ENCODE peak calls at places on chromosomes 16 and 17, in seven cellular contexts. Q is lower leg skin, C is left ventricle myocardium inferior, Z is GM12865, L is GM23338, H is ovary, D is fibroblast of lung. X is an unnamed sample.

GRCh38 chr16:77662241-77662640 is 60.1 kb upstream of the NUDT7 start:
- DNase-seq in H (no peak), D (no peak), C (no peak), Z (no peak), Q (no peak), L (no peak), X (no peak)

GRCh38 chr16:68287276-68288251 is 23.2 kb downstream of the SLC7A6OS start:
- DNase-seq in D (peak), Z (no peak), H (no peak), L (no peak), C (peak), Q (peak), X (peak)

GRCh38 chr17:44830359-44831269 is 527 bp upstream of the GJC1 start:
- DNase-seq in H (no peak), Z (no peak), D (peak), C (no peak), Q (no peak), L (peak), X (peak)

GRCh38 chr17:79073016-79073705 is 1.5 kb upstream of the ENGASE start:
- DNase-seq in C (no peak), Z (no peak), H (no peak), L (no peak), D (no peak), Q (no peak), X (no peak)

GRCh38 chr17:21283482-21284318 is 811 bp upstream of the MAP2K3 start:
- DNase-seq in H (peak), C (no peak), Q (peak), L (peak), Z (no peak), D (peak), X (peak)

GRCh38 chr17:11272191-11272590 is 31.2 kb downstream of the SHISA6 start:
- DNase-seq in C (no peak), Z (no peak), H (no peak), Q (no peak), D (no peak), L (no peak), X (no peak)

GRCh38 chr17:65564793-65565192 is 3.3 kb upstream of the AXIN2 start:
- DNase-seq in Q (no peak), Z (no peak), D (peak), C (no peak), H (peak), L (no peak), X (peak)

GRCh38 chr17:81656835-81657234 is 493 bp upstream of the PDE6G start:
- DNase-seq in L (no peak), C (no peak), D (no peak), Z (no peak), Q (no peak), H (no peak), X (no peak)

GRCh38 chr16:67456383-67457140 is 24.4 kb downstream of the ATP6V0D1 start:
- DNase-seq in Q (no peak), H (peak), D (peak), L (peak), C (peak), Z (no peak), X (peak)

GRCh38 chr16:66359811-66360608 is 6.5 kb upstream of the CDH5 start:
- DNase-seq in L (no peak), C (peak), Z (no peak), H (no peak), D (no peak), Q (no peak), X (no peak)

GRCh38 chr16:680967-681745 is 946 bp downstream of the STUB1 start:
- DNase-seq in C (no peak), L (peak), Q (no peak), D (peak), H (peak), Z (peak), X (peak)

GRCh38 chr17:61647044-61647443 is 56.0 kb upstream of the NACA2 start:
- DNase-seq in D (peak), Z (no peak), H (no peak), C (no peak), L (no peak), Q (no peak), X (peak)

GRCh38 chr16:72109966-72110530 is 16.4 kb downstream of the DHX38 start:
- DNase-seq in Q (no peak), D (no peak), L (no peak), C (no peak), Z (no peak), H (no peak), X (no peak)

GRCh38 chr17:50328926-50329325 is 17.0 kb upstream of the XYLT2 start:
- DNase-seq in Z (no peak), H (no peak), C (no peak), Q (no peak), D (no peak), L (no peak), X (no peak)

GRCh38 chr16:28210264-28210663 is 1.5 kb downstream of the XPO6 start:
- DNase-seq in C (no peak), L (no peak), Z (no peak), H (no peak), D (no peak), Q (no peak), X (no peak)

GRCh38 chr17:28675980-28676379 is 14.0 kb downstream of the SUPT6H start:
- DNase-seq in C (no peak), Z (peak), H (no peak), L (peak), D (no peak), Q (no peak), X (no peak)

GRCh38 chr16:19578378-19578851 is 22.9 kb downstream of the VPS35L start:
- DNase-seq in L (no peak), D (no peak), Q (no peak), Z (no peak), C (no peak), H (no peak), X (no peak)

GRCh38 chr17:80485846-80486245 is 9.4 kb upstream of the NPTX1 start:
- DNase-seq in L (no peak), D (no peak), H (no peak), Z (peak), C (no peak), Q (no peak), X (no peak)

GRCh38 chr16:88770459-88771293 is 14.3 kb downstream of the PIEZO1 start:
- DNase-seq in C (peak), Q (no peak), H (no peak), Z (no peak), D (peak), L (peak), X (peak)

GRCh38 chr16:88769617-88770458 is 15.2 kb downstream of the PIEZO1 start:
- DNase-seq in H (no peak), Z (peak), D (no peak), L (peak), Q (no peak), C (no peak), X (peak)

GRCh38 chr16:88772871-88773811 is 11.9 kb downstream of the PIEZO1 start:
- DNase-seq in Z (no peak), D (peak), L (no peak), Q (peak), C (peak), H (peak), X (peak)

GRCh38 chr16:88773812-88774291 is 11.2 kb downstream of the PIEZO1 start:
- DNase-seq in C (peak), D (peak), Q (no peak), Z (no peak), L (peak), H (no peak), X (peak)

GRCh38 chr16:88771294-88771772 is 13.7 kb downstream of the PIEZO1 start:
- DNase-seq in H (no peak), C (no peak), Q (no peak), Z (no peak), D (no peak), L (no peak), X (no peak)
- H3K4me3 ChIP-seq in H (no peak), C (peak), Q (no peak), Z (no peak), D (no peak), L (no peak), X (no peak)

DNA sequence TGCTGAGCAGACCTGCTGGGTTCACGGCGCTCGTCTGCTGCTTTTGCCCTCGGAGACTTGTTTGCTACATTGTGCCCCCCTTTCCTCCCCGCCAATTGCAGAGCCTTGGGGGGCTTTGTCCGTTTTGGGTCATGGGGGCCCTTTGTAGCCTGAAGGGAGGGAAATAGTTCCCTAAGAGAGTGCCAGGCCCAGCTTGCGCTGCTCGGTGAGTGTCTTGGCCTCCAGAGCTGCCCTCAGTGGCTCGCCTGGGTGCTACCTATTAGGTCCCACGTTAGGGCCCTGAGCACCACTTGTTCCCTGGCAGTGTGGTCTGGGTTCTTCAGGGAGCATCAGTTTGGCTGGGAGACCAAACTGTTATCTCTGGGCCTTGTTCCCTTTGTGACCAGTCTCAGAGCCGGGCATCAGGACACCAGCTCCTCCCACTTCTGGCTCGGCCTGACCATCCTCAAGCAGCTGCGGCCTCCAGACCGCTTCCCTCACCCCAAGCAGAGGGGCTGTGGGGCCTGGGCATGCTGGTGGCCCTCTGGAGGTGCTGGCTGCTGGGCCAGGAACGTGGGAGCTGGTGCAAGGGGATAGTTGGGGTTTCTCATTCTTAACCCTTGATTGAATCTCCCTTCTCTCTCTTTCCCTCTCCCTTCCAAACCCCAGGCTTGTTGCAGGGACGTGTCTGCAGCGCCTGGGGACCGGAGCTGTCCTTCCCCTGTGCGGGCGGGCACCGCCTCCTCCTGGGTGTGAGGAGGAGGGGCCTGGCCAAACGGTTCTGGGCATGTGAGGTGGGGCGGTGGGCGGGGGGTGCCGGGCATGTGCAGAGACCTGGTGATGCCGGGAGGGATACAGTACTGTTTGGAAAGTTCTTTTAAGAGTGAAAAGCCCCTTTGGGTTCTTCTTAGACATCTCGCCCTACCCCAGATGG is 16.0 kb upstream of the ITGB4 start:
- DNase-seq in Z (no peak), H (no peak), C (no peak), Q (no peak), D (no peak), L (no peak), X (no peak)
- TF ChIP-seq CTCF in Z (no peak), H (no peak), C (no peak), Q (no peak), D (no peak), L (no peak), X (no peak)

GRCh38 chr17:75827291-75828050 is 16.7 kb downstream of the UNC13D start:
- DNase-seq in Q (no peak), H (peak), L (peak), C (peak), D (peak), Z (peak), X (peak)

GRCh38 chr17:75826561-75827290 is 17.5 kb downstream of the UNC13D start:
- DNase-seq in C (no peak), H (no peak), Q (no peak), D (no peak), Z (no peak), L (no peak), X (peak)

GRCh38 chr17:75829747-75830146 is 14.5 kb downstream of the UNC13D start:
- DNase-seq in L (no peak), H (no peak), Z (no peak), C (no peak), D (no peak), Q (no peak), X (no peak)

GRCh38 chr17:75828741-75829140 is 15.5 kb downstream of the UNC13D start:
- DNase-seq in Q (no peak), L (no peak), D (no peak), Z (no peak), H (no peak), C (no peak), X (no peak)

DNA sequence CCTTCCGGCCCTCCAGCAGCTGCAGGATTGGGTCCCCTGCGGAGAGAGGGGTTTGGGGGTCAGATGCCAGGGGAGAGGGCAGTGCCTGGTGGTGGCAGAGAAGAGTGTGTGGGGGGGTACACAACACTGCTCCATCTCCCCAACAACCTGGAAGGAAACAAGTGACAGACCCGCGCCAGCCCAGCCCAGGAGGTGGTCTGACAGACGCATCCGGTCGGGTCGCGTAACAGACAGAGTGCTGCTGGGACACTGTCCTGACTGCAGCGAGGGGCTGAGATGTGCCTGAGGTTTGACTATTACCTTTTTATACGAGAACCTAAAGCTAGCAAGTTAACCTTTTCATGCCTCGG is 16.2 kb downstream of the UNC13D start:
- DNase-seq in Q (no peak), C (no peak), H (no peak), Z (no peak), L (peak), D (no peak), X (no peak)
- H3K4me3 ChIP-seq in Q (no peak), C (peak), H (peak), Z (peak), L (peak), D (no peak), X (peak)

GRCh38 chr16:30967795-30968194 is 10.2 kb downstream of the SETD1A start:
- DNase-seq in D (no peak), L (no peak), Z (no peak), Q (no peak), H (no peak), C (no peak), X (no peak)
- TF ChIP-seq CTCF in D (no peak), L (no peak), Z (no peak), Q (no peak), H (no peak), C (no peak), X (no peak)

GRCh38 chr16:74169687-74170522 is 126.7 kb upstream of the PSMD7 start:
- DNase-seq in Z (no peak), C (no peak), Q (no peak), D (peak), H (peak), L (no peak), X (peak)
- H3K4me3 ChIP-seq in Z (no peak), C (peak), Q (no peak), D (peak), H (peak), L (no peak), X (peak)

GRCh38 chr16:73219176-73219575 is 171.2 kb upstream of the ZFHX3 start:
- DNase-seq in H (no peak), D (no peak), Z (no peak), L (no peak), C (no peak), Q (no peak), X (no peak)
- TF ChIP-seq CTCF in H (no peak), D (peak), Z (no peak), L (peak), C (no peak), Q (no peak), X (peak)

GRCh38 chr17:76500074-76500744 is 1.0 kb downstream of the RHBDF2 start:
- DNase-seq in Q (no peak), L (no peak), H (no peak), C (no peak), D (no peak), Z (peak), X (no peak)
- H3K4me3 ChIP-seq in Q (peak), L (peak), H (peak), C (peak), D (no peak), Z (peak), X (peak)

DNA sequence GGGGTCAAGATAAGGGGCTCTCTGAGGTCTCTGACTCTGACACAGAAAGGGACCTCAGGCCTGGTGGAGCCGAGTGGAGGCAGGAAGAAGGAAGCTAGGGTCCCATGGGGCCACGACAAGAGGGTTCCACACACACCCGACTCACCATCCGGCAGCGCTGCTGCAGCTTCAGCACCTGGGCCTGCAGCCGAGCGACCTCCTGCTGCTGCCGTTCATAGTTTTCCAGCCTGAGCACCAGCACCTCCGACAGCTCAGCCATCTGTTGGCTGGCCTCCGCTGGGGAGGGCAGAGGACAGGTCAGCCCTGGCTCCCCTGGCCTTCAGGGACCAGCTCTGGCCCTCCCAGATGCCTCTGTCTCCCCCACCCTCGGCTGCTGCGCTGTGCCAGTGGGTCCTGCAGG is 6.4 kb downstream of the HAP1 start:
- DNase-seq in Z (no peak), D (no peak), C (no peak), L (no peak), H (no peak), Q (no peak), X (no peak)
- TF ChIP-seq CTCF in Z (no peak), D (no peak), C (no peak), L (no peak), H (no peak), Q (no peak), X (no peak)